ENCODE peak calls at places on chromosomes 12 and 14, in nine cellular contexts. Z is ovary, D is tibial nerve, F is transverse colon, K is A549, W is GM12878, I is upper lobe of left lung, S is K562, M is sigmoid colon. A is an unnamed sample.

GRCh38 chr12:105672576-105672975 is 342.1 kb downstream of the C12orf75 start:
- DNase-seq in Z (peak), D (peak), F (peak), K (no peak), W (no peak), I (peak), S (no peak), M (peak), A (peak)

GRCh38 chr12:45205165-45205825 is 10.6 kb upstream of the ANO6 start:
- DNase-seq in Z (no peak), D (no peak), F (no peak), K (no peak), W (peak), I (no peak), S (no peak), M (no peak), A (no peak)

GRCh38 chr14:69626132-69626500 is 14.7 kb downstream of the SUSD6 start:
- DNase-seq in Z (no peak), D (no peak), F (no peak), K (no peak), W (no peak), I (no peak), S (no peak), M (no peak), A (no peak)

GRCh38 chr14:81480741-81481140 is 52.9 kb downstream of the SEL1L start:
- DNase-seq in Z (no peak), D (no peak), F (no peak), K (no peak), W (no peak), I (no peak), S (no peak), M (no peak), A (no peak)

GRCh38 chr12:132284618-132285310 is 44.6 kb downstream of the GALNT9 start:
- DNase-seq in Z (no peak), D (no peak), F (no peak), K (peak), W (no peak), I (no peak), S (no peak), M (no peak), A (no peak)

GRCh38 chr12:123983822-123984485 is 10.9 kb downstream of the ZNF664 start:
- DNase-seq in Z (peak), D (peak), F (peak), K (peak), W (no peak), I (peak), S (no peak), M (no peak), A (peak)

GRCh38 chr14:79294506-79294905 is 916.8 kb downstream of the DIO2 start:
- DNase-seq in Z (no peak), D (no peak), F (no peak), K (no peak), W (no peak), I (no peak), S (no peak), M (no peak), A (no peak)

GRCh38 chr12:71447691-71448660 is 8.4 kb downstream of the LGR5 start:
- DNase-seq in Z (no peak), D (no peak), F (no peak), K (no peak), W (no peak), I (no peak), S (no peak), M (no peak), A (no peak)

GRCh38 chr14:95480887-95481226 is 35.6 kb downstream of the SYNE3 start:
- DNase-seq in Z (no peak), D (no peak), F (no peak), K (no peak), W (no peak), I (no peak), S (no peak), M (no peak), A (no peak)

GRCh38 chr12:49256274-49256637 is 8.6 kb upstream of the TUBA1C start:
- DNase-seq in Z (no peak), D (no peak), F (no peak), K (no peak), W (no peak), I (no peak), S (no peak), M (no peak), A (no peak)

GRCh38 chr12:48185181-48185919 is 1.9 kb downstream of the CCDC184 start:
- DNase-seq in Z (no peak), D (no peak), F (no peak), K (no peak), W (no peak), I (no peak), S (no peak), M (no peak), A (no peak)

GRCh38 chr14:89125216-89125615 is 291.8 kb downstream of the FOXN3 start:
- DNase-seq in Z (no peak), D (no peak), F (no peak), K (no peak), W (no peak), I (no peak), S (no peak), M (no peak), A (no peak)

GRCh38 chr14:21022686-21023085 is 2.2 kb downstream of the NDRG2 start:
- DNase-seq in Z (no peak), D (no peak), F (no peak), K (no peak), W (no peak), I (no peak), S (no peak), M (no peak), A (no peak)

GRCh38 chr14:87334997-87335675 is 657.8 kb downstream of the GALC start:
- DNase-seq in Z (no peak), D (no peak), F (no peak), K (no peak), W (no peak), I (no peak), S (no peak), M (no peak), A (no peak)

GRCh38 chr14:95998656-95999055 is 40.5 kb upstream of the C14orf132 start:
- DNase-seq in Z (no peak), D (no peak), F (no peak), K (no peak), W (no peak), I (no peak), S (no peak), M (no peak), A (no peak)

GRCh38 chr12:105275997-105276760 is 40.2 kb upstream of the APPL2 start:
- DNase-seq in Z (no peak), D (no peak), F (no peak), K (no peak), W (no peak), I (no peak), S (no peak), M (no peak), A (no peak)

GRCh38 chr14:80364274-80364673 is 153.0 kb upstream of the DIO2 start:
- DNase-seq in Z (no peak), D (no peak), F (no peak), K (peak), W (no peak), I (no peak), S (no peak), M (no peak), A (no peak)

GRCh38 chr12:22246438-22246837 is 88.1 kb downstream of the ST8SIA1 start:
- DNase-seq in Z (no peak), D (no peak), F (no peak), K (no peak), W (no peak), I (no peak), S (no peak), M (no peak), A (no peak)

GRCh38 chr14:104689620-104690265 is 325 bp downstream of the INF2 start:
- DNase-seq in Z (peak), D (no peak), F (peak), K (no peak), W (no peak), I (no peak), S (peak), M (no peak), A (no peak)

GRCh38 chr12:96103067-96103650 is 67.8 kb upstream of the LTA4H start:
- DNase-seq in Z (no peak), D (no peak), F (no peak), K (no peak), W (no peak), I (peak), S (no peak), M (peak), A (no peak)

GRCh38 chr12:83958997-83959396 is 953.6 kb downstream of the SLC6A15 start:
- DNase-seq in Z (no peak), D (no peak), F (no peak), K (no peak), W (peak), I (no peak), S (no peak), M (no peak), A (no peak)

GRCh38 chr14:67680121-67680602 is 5.7 kb upstream of the VTI1B start:
- DNase-seq in Z (no peak), D (no peak), F (no peak), K (no peak), W (peak), I (no peak), S (peak), M (no peak), A (no peak)

GRCh38 chr12:85076688-85077430 is 40.7 kb downstream of the LRRIQ1 start:
- DNase-seq in Z (no peak), D (no peak), F (no peak), K (peak), W (no peak), I (no peak), S (no peak), M (no peak), A (no peak)

GRCh38 chr12:12926571-12927071 is 25.3 kb downstream of the GPRC5D start:
- DNase-seq in Z (no peak), D (no peak), F (no peak), K (no peak), W (no peak), I (no peak), S (no peak), M (no peak), A (no peak)

GRCh38 chr14:61042220-61042619 is 61.2 kb downstream of the SLC38A6 start:
- DNase-seq in Z (no peak), D (no peak), F (no peak), K (no peak), W (no peak), I (no peak), S (no peak), M (no peak), A (no peak)

GRCh38 chr12:70031046-70031445 is 206.0 kb downstream of the MYRFL start:
- DNase-seq in Z (no peak), D (no peak), F (no peak), K (no peak), W (no peak), I (no peak), S (no peak), M (no peak), A (no peak)

GRCh38 chr14:68685419-68686211 is 107.3 kb downstream of the ZFP36L1 start:
- DNase-seq in Z (no peak), D (no peak), F (peak), K (no peak), W (peak), I (peak), S (no peak), M (peak), A (no peak)

GRCh38 chr12:67271976-67272375 is 2.8 kb downstream of the CAND1 start:
- DNase-seq in Z (no peak), D (no peak), F (no peak), K (no peak), W (no peak), I (no peak), S (no peak), M (no peak), A (no peak)

GRCh38 chr14:59595071-59595470 is 18.5 kb upstream of the CCDC175 start:
- DNase-seq in Z (no peak), D (no peak), F (peak), K (no peak), W (no peak), I (no peak), S (no peak), M (no peak), A (no peak)

GRCh38 chr12:117038919-117039318 is 60.3 kb downstream of the TESC start:
- DNase-seq in Z (no peak), D (no peak), F (no peak), K (no peak), W (no peak), I (no peak), S (no peak), M (no peak), A (no peak)

DNA sequence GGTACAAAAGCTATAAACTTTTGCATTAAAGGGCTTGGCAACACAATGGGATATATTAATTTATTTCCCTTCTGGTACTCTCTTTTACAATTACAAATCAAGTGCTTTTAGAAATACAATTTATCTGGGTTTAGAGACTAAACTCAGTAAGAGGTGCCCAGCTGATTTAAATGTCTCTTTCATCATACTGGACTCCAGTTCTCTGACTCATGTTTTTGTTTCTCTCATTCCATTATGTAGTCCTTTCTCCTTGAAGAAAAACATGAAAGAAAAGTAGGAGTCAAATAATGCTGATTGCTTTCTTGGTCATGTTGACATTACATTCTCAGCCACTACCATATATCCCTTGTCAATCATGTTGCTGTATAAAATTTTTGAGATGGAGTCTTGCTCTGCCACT is 36.3 kb upstream of the CFL2 start:
- DNase-seq in Z (no peak), D (no peak), F (no peak), K (no peak), W (no peak), I (no peak), S (no peak), M (no peak), A (no peak)
- TF ChIP-seq EP300 in Z (no peak), D (no peak), F (no peak), K (no peak), W (no peak), I (no peak), S (no peak), M (no peak), A (no peak)

DNA sequence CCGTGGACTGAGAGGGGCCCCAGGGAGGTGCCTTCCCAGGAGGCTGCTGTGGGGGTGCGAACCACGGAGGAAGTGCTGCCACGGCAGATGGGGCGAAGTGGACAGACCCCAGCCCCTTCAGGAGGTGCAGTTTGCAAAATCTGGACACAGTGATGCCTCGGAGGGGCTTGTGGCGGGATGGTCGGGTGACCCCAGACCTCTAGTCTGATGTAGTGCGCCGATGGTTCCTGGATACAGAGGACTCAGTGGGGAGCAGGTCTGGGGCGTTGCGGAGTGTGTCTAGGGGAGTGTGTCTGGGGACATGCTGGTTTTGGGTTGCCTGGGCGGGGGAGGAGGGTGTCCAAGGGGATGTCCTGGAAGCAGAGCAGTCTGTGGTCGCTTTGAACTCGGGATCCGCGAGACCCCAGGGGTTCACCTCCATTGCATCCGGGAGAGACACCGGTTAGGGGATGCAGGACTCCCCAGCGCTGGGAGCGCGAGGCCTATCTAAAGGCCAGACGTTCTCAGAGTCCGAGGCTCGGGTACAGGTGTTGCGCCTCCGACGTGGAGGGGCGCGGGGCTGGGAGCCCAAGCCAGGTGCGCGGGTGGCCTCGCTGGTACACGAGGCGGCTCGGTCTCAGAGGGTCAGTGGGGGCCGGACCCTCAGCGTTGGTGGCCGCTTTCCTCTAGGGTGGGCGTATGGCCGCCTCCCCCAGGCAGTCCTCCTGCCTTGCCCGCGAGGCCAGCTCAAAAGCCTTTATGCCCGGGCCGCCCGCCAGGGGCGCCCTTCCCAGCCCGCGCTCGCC is 73.3 kb downstream of the DIO3 start:
- DNase-seq in Z (no peak), D (no peak), F (no peak), K (no peak), W (no peak), I (no peak), S (no peak), M (no peak), A (no peak)
- TF ChIP-seq CTCF in Z (no peak), D (no peak), F (no peak), K (no peak), W (no peak), I (no peak), S (no peak), M (no peak), A (no peak)

DNA sequence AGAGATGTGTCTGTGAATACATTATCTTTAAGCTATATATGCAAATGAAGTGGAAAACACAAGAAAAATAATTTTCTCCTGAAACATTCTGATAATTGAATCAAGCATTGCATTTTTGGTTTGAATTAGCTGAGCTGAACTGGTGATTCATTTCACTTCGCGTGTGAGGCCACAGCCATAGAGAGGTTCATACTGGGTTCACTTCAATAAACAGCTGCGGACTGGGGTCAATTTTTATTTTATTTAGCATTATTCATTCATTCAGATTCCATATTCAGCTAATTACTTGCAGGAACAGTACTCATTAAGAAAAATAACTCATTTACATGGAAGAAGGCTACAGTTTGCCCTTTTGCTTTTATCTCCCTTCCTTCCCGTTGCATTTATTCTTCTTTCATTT is 195.2 kb upstream of the LRIG3 start:
- DNase-seq in Z (no peak), D (no peak), F (no peak), K (no peak), W (no peak), I (no peak), S (no peak), M (no peak), A (no peak)
- TF ChIP-seq EP300 in Z (no peak), D (no peak), F (no peak), K (no peak), W (no peak), I (no peak), S (no peak), M (no peak), A (no peak)

DNA sequence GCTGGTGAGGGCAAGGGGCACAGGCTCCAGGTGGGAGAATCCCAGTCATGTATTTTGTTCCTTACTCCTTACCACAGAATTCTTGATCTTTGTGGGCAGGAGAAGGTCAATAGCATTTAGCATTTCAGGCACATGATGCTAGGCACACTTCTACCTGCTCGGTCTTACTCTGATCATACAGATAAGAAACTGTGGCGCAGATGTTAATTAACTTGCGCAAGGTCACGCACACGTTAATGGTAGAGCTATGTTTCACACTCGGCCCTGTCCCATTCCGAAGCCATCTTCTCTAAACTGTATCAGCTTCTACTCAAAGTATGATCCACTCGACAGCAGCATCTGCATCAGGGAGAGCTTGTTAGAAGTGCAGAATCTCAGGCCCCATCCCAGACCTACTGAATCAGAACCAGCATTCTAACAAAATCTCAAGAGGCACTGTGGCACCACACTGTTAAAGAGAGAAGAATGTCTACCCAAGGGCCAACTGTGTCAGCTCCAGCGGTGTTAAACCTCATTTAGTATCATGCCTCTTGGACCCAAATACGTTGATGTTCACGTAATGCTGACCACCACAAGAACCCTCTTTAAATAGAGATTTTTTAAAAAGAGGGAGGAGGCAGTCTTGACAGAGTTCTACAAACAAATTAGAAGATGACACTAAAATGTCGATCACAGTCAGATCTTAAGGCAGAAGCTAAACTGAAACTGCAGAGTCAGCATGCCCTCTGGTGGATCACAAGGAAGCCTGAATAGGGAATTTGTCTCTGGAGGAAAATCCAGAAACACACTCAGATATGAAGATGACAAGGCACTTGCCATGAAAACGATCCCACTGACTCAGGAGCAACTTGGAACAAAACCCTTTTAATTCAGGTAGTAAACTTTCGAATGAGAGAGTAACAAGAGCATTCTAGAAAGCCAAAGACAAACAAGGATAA is 7.3 kb downstream of the STXBP6 start:
- DNase-seq in Z (no peak), D (peak), F (peak), K (no peak), W (no peak), I (no peak), S (no peak), M (no peak), A (no peak)
- TF ChIP-seq CTCF in Z (no peak), D (peak), F (peak), K (peak), W (no peak), I (no peak), S (peak), M (peak), A (peak)

GRCh38 chr14:98819867-98820206 is 452.2 kb downstream of the BCL11B start:
- DNase-seq in Z (no peak), D (no peak), F (no peak), K (no peak), W (no peak), I (no peak), S (no peak), M (no peak), A (no peak)
- TF ChIP-seq EP300 in Z (no peak), D (no peak), F (no peak), K (no peak), W (no peak), I (no peak), S (no peak), M (no peak), A (no peak)

GRCh38 chr12:53071591-53072551 is 7.3 kb downstream of the SPRYD3 start:
- DNase-seq in Z (peak), D (peak), F (peak), K (no peak), W (no peak), I (no peak), S (peak), M (peak), A (no peak)
- TF ChIP-seq CTCF in Z (no peak), D (peak), F (no peak), K (no peak), W (no peak), I (no peak), S (peak), M (no peak), A (no peak)